ENCODE peak calls at places on chromosomes 13 and 19, in five cellular contexts. M is T-helper 9 cell, H is small intestine, N is islet precursor cell, Q is lower leg skin. G is an unnamed sample.

GRCh38 chr19:35195822-35196221 is 32.7 kb downstream of the FAM187B start:
- DNase-seq in M (no peak), H (no peak), N (peak; percentile 12), Q (no peak), G (no peak)

GRCh38 chr19:28889941-28890645 is 322.9 kb downstream of the UQCRFS1 start:
- DNase-seq in M (no peak), H (no peak), N (no peak), Q (no peak), G (no peak)

GRCh38 chr19:8004723-8005513 is 523 bp downstream of the ELAVL1 start:
- DNase-seq in M (peak; percentile 19), H (no peak), N (no peak), Q (no peak), G (no peak)

GRCh38 chr19:52778811-52779210 is 7.8 kb downstream of the ZNF600 start:
- DNase-seq in M (no peak), H (no peak), N (no peak), Q (no peak), G (no peak)

GRCh38 chr13:44498502-44498901 is 77.6 kb downstream of the TSC22D1 start:
- DNase-seq in M (no peak), H (no peak), N (no peak), Q (no peak), G (no peak)

GRCh38 chr19:41324921-41325639 is 15.1 kb downstream of the CCDC97 start:
- DNase-seq in M (no peak), H (no peak), N (peak; percentile 99), Q (peak; percentile 93), G (no peak)

GRCh38 chr13:59463023-59463422 is 700.7 kb downstream of the DIAPH3 start:
- DNase-seq in M (no peak), H (no peak), N (no peak), Q (no peak), G (no peak)

GRCh38 chr13:54643863-54644262 is 1615.2 kb downstream of the OLFM4 start:
- DNase-seq in M (no peak), H (no peak), N (no peak), Q (no peak), G (no peak)

GRCh38 chr13:26051231-26052135 is at the start of gene SHISA2:
- DNase-seq in M (peak; percentile 17), H (peak; percentile 6), N (peak; percentile 73), Q (no peak), G (peak; percentile 42)